ENCODE peak calls at places on chromosome 10, in seven cellular contexts. U is K562, B is SK-N-SH, D is HCT116, X is HepG2, I is GM12878, Z is H1. Q is an unnamed sample.

GRCh38 chr10:86049442-86049841 is 317.2 kb downstream of the GRID1 start:
- DNase-seq in U (no peak), B (no peak), D (no peak), X (no peak), I (no peak), Z (no peak), Q (no peak)

GRCh38 chr10:118528426-118528825 is 67.0 kb downstream of the PRLHR start:
- DNase-seq in U (no peak), B (no peak), D (no peak), X (no peak), I (no peak), Z (no peak), Q (no peak)

GRCh38 chr10:12459776-12460175 is 110.4 kb downstream of the CAMK1D start:
- DNase-seq in U (no peak), B (no peak), D (no peak), X (no peak), I (no peak), Z (no peak), Q (no peak)

GRCh38 chr10:114044251-114045070 is 795 bp downstream of the ADRB1 start:
- DNase-seq in U (no peak), B (peak), D (no peak), X (no peak), I (no peak), Z (peak), Q (no peak)

GRCh38 chr10:73886085-73886529 is 11.8 kb upstream of the CAMK2G start:
- DNase-seq in U (peak), B (peak), D (no peak), X (peak), I (no peak), Z (peak), Q (peak)

GRCh38 chr10:13924020-13924725 is 337.4 kb downstream of the PRPF18 start:
- DNase-seq in U (no peak), B (no peak), D (no peak), X (no peak), I (no peak), Z (no peak), Q (no peak)

GRCh38 chr10:91345716-91346115 is 64.4 kb upstream of the HECTD2 start:
- DNase-seq in U (no peak), B (no peak), D (no peak), X (no peak), I (no peak), Z (no peak), Q (no peak)

GRCh38 chr10:84184517-84184916 is 9.8 kb upstream of the CDHR1 start:
- DNase-seq in U (peak), B (no peak), D (no peak), X (no peak), I (no peak), Z (no peak), Q (no peak)

GRCh38 chr10:29555746-29556481 is 78.9 kb downstream of the SVIL start:
- DNase-seq in U (no peak), B (no peak), D (no peak), X (no peak), I (no peak), Z (no peak), Q (no peak)

GRCh38 chr10:116848032-116848911 is 1.0 kb upstream of the ENO4 start:
- DNase-seq in U (no peak), B (no peak), D (no peak), X (no peak), I (peak), Z (no peak), Q (no peak)

GRCh38 chr10:89738551-89739209 is 37.3 kb downstream of the KIF20B start:
- DNase-seq in U (no peak), B (no peak), D (no peak), X (no peak), I (peak), Z (no peak), Q (no peak)

GRCh38 chr10:128102480-128103228 is 23.6 kb downstream of the MKI67 start:
- DNase-seq in U (no peak), B (no peak), D (no peak), X (no peak), I (no peak), Z (no peak), Q (no peak)

GRCh38 chr10:4316166-4316810 is 509.7 kb upstream of the AKR1E2 start:
- DNase-seq in U (no peak), B (no peak), D (no peak), X (no peak), I (no peak), Z (no peak), Q (no peak)

GRCh38 chr10:21315321-21316220 is 209.9 kb downstream of the SKIDA1 start:
- DNase-seq in U (no peak), B (peak), D (no peak), X (peak), I (no peak), Z (no peak), Q (peak)

GRCh38 chr10:11746883-11747539 is 4.8 kb downstream of the ECHDC3 start:
- DNase-seq in U (no peak), B (no peak), D (no peak), X (no peak), I (no peak), Z (no peak), Q (no peak)

GRCh38 chr10:88253120-88253519 is 330.0 kb downstream of the RNLS start:
- DNase-seq in U (no peak), B (no peak), D (no peak), X (no peak), I (no peak), Z (no peak), Q (no peak)

GRCh38 chr10:75672272-75672671 is 240.8 kb downstream of the LRMDA start:
- DNase-seq in U (no peak), B (no peak), D (no peak), X (no peak), I (no peak), Z (no peak), Q (no peak)

GRCh38 chr10:69232252-69232651 is 12.1 kb downstream of the HKDC1 start:
- DNase-seq in U (no peak), B (no peak), D (peak), X (no peak), I (no peak), Z (no peak), Q (peak)

GRCh38 chr10:48788551-48788950 is 103.9 kb downstream of the WDFY4 start:
- DNase-seq in U (no peak), B (no peak), D (no peak), X (no peak), I (no peak), Z (no peak), Q (no peak)

GRCh38 chr10:79019961-79020491 is 48.7 kb upstream of the ZMIZ1 start:
- DNase-seq in U (peak), B (no peak), D (no peak), X (peak), I (no peak), Z (no peak), Q (no peak)

GRCh38 chr10:31619410-31620095 is 300.5 kb downstream of the ZEB1 start:
- DNase-seq in U (no peak), B (no peak), D (no peak), X (no peak), I (no peak), Z (no peak), Q (no peak)

GRCh38 chr10:80545258-80545881 is 7.7 kb downstream of the SH2D4B start:
- DNase-seq in U (no peak), B (no peak), D (no peak), X (no peak), I (no peak), Z (peak), Q (no peak)

GRCh38 chr10:104928733-104929132 is 287.6 kb downstream of the SORCS3 start:
- DNase-seq in U (no peak), B (no peak), D (no peak), X (no peak), I (no peak), Z (no peak), Q (no peak)

GRCh38 chr10:68082815-68083395 is 7.8 kb upstream of the HERC4 start:
- DNase-seq in U (no peak), B (peak), D (no peak), X (no peak), I (no peak), Z (no peak), Q (no peak)

GRCh38 chr10:24701447-24701846 is 22.2 kb downstream of the ARHGAP21 start:
- DNase-seq in U (no peak), B (no peak), D (no peak), X (no peak), I (peak), Z (no peak), Q (no peak)

GRCh38 chr10:99920901-99921300 is 88.8 kb downstream of the DNMBP start:
- DNase-seq in U (no peak), B (no peak), D (no peak), X (no peak), I (no peak), Z (no peak), Q (no peak)

GRCh38 chr10:78655941-78656340 is 412.8 kb upstream of the ZMIZ1 start:
- DNase-seq in U (no peak), B (no peak), D (no peak), X (no peak), I (no peak), Z (no peak), Q (no peak)

GRCh38 chr10:116779076-116779687 is 36.8 kb upstream of the HSPA12A start:
- DNase-seq in U (no peak), B (no peak), D (peak), X (no peak), I (no peak), Z (no peak), Q (no peak)

GRCh38 chr10:58963723-58964124 is 212.7 kb upstream of the PHYHIPL start:
- DNase-seq in U (no peak), B (no peak), D (no peak), X (peak), I (no peak), Z (peak), Q (no peak)

GRCh38 chr10:79346388-79347225 is 662 bp upstream of the PPIF start:
- DNase-seq in U (no peak), B (peak), D (peak), X (no peak), I (no peak), Z (peak), Q (no peak)

GRCh38 chr10:65701168-65701776 is 1224.6 kb upstream of the LRRTM3 start:
- DNase-seq in U (no peak), B (no peak), D (no peak), X (no peak), I (no peak), Z (no peak), Q (no peak)

GRCh38 chr10:83908987-83909386 is 230.3 kb upstream of the GHITM start:
- DNase-seq in U (no peak), B (no peak), D (no peak), X (no peak), I (no peak), Z (no peak), Q (no peak)

GRCh38 chr10:103188853-103189252 is 4.2 kb downstream of the NT5C2 start:
- DNase-seq in U (no peak), B (no peak), D (no peak), X (no peak), I (no peak), Z (no peak), Q (no peak)

GRCh38 chr10:35259769-35260397 is 76.4 kb upstream of the CCNY start:
- DNase-seq in U (no peak), B (no peak), D (no peak), X (peak), I (no peak), Z (no peak), Q (no peak)
- TF ChIP-seq JUND in U (peak), B (peak), D (no peak), X (no peak), I (no peak), Z (no peak), Q (no peak)

DNA sequence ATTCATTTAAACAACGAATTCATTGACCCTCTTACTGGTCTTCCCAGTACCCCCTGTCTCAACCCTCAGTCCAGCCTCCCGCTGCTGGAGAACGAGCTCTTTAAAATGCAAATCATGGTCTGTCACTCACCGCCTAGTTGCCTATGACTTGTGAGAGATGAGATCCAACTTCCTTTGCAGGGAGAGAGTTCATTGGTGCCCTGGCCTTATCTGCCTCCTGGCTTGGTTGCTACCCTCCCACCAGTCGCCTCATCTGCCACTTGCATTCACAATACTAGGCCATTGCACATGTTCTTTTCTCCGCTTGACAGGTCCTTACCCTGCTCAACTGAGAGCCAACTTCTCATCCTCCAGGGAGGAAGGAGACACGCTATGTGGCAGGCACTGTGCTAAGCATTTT is 54.0 kb upstream of the MXI1 start:
- DNase-seq in U (no peak), B (no peak), D (no peak), X (no peak), I (no peak), Z (peak), Q (no peak)
- TF ChIP-seq JUND in U (no peak), B (no peak), D (no peak), X (no peak), I (no peak), Z (no peak), Q (no peak)

DNA sequence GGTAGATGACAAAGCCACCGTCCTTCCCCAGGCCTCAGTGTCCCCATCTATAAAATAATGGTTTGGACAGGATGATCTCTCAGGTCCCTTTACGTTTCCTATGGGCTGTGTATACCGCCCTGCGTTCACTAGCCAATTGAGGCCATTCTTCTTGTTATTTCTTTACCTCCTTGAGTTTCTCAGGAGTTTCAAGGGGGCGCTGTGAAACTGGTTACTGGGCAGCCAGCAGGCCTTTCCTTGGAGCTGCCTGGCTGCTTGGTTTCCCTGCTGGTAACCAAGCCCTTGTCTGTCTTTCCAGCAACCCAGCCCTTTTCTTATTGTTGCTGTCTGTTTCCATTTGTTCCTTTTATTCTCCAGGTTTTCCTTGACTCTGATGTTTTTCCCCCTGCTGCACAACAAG is 26.9 kb downstream of the FGF8 start:
- DNase-seq in U (peak), B (no peak), D (peak), X (no peak), I (no peak), Z (no peak), Q (no peak)
- TF ChIP-seq JUND in U (no peak), B (no peak), D (no peak), X (no peak), I (no peak), Z (no peak), Q (no peak)

GRCh38 chr10:77641788-77642397 is 4.3 kb upstream of the KCNMA1 start:
- DNase-seq in U (peak), B (peak), D (peak), X (peak), I (no peak), Z (peak), Q (peak)
- TF ChIP-seq JUND in U (no peak), B (no peak), D (no peak), X (no peak), I (no peak), Z (no peak), Q (no peak)

GRCh38 chr10:51000164-51000563 is 74.1 kb upstream of the PRKG1 start:
- DNase-seq in U (no peak), B (no peak), D (no peak), X (no peak), I (no peak), Z (no peak), Q (no peak)
- TF ChIP-seq JUND in U (no peak), B (no peak), D (no peak), X (no peak), I (no peak), Z (no peak), Q (no peak)

GRCh38 chr10:92691042-92691590 is 1.4 kb downstream of the HHEX start:
- DNase-seq in U (no peak), B (no peak), D (no peak), X (no peak), I (no peak), Z (peak), Q (no peak)
- TF ChIP-seq JUND in U (no peak), B (no peak), D (no peak), X (no peak), I (no peak), Z (no peak), Q (no peak)

DNA sequence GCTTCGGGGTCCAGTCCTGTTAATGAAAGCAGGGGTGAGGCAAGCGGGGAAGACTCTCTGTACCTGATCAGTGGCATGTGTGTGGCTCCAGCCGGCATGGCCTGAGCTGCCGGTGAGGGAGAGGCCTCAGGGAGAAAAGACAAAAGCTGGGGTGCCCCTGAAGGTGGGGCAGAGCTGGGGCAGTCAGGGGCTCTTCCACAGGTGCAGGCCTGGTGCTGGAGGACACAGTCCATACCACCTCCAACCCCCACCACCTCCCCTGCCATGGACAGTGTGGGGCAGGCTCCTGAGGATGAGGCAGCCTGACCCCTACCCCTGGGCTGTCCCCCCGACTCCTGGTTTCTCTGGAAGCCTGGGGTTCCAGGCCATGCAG is 129.5 kb downstream of the LHPP start:
- DNase-seq in U (no peak), B (no peak), D (no peak), X (no peak), I (no peak), Z (no peak), Q (no peak)
- TF ChIP-seq JUND in U (no peak), B (no peak), D (no peak), X (no peak), I (no peak), Z (no peak), Q (no peak)

GRCh38 chr10:87093461-87094372 is 926 bp downstream of the GLUD1 start:
- DNase-seq in U (peak), B (peak), D (no peak), X (peak), I (no peak), Z (peak), Q (peak)

GRCh38 chr10:87092861-87093460 is 1.7 kb downstream of the GLUD1 start:
- DNase-seq in U (no peak), B (no peak), D (no peak), X (peak), I (peak), Z (peak), Q (peak)

GRCh38 chr10:87094373-87095240 is at the start of the genes GLUD1 and SHLD2:
- DNase-seq in U (peak), B (peak), D (peak), X (peak), I (peak), Z (peak), Q (peak)

GRCh38 chr10:87092356-87092860 is 2.2 kb downstream of the GLUD1 start:
- DNase-seq in U (no peak), B (no peak), D (no peak), X (no peak), I (no peak), Z (no peak), Q (no peak)

GRCh38 chr10:87095241-87095945 is 387 bp downstream of the SHLD2 start:
- DNase-seq in U (no peak), B (peak), D (peak), X (peak), I (peak), Z (peak), Q (peak)
- TF ChIP-seq JUND in U (no peak), B (no peak), D (no peak), X (peak), I (peak), Z (no peak), Q (no peak)

GRCh38 chr10:101130984-101131961 is at the start of gene TLX1:
- DNase-seq in U (peak), B (peak), D (no peak), X (no peak), I (no peak), Z (no peak), Q (no peak)
- TF ChIP-seq JUND in U (no peak), B (no peak), D (no peak), X (no peak), I (no peak), Z (no peak), Q (no peak)

Q was measured in T47D.